ENCODE peak calls at places on chromosomes 6 and 20, in eight cellular contexts. E is fibroblast of lung, H is mammary epithelial cell, U is PC-3, J is neural progenitor cell, Z is keratinocyte, P is colonic mucosa, W is SK-N-SH. C is an unnamed sample.

GRCh38 chr20:62376112-62377063 is 9.3 kb upstream of the LAMA5 start:
- DNase-seq in E (peak), H (peak), U (no peak), J (peak), Z (no peak), P (no peak), W (no peak), C (peak)

GRCh38 chr6:146916435-146917015 is 287.7 kb upstream of the STXBP5 start:
- DNase-seq in E (no peak), H (no peak), U (no peak), J (no peak), Z (no peak), P (no peak), W (no peak), C (no peak)

GRCh38 chr20:10271470-10272219 is 53.0 kb downstream of the SNAP25 start:
- DNase-seq in E (peak), H (no peak), U (no peak), J (no peak), Z (no peak), P (no peak), W (no peak), C (no peak)

GRCh38 chr20:49181265-49181877 is 6.8 kb downstream of the STAU1 start:
- DNase-seq in E (no peak), H (no peak), U (no peak), J (no peak), Z (no peak), P (no peak), W (no peak), C (no peak)

GRCh38 chr20:18224968-18225568 is 63.3 kb upstream of the ZNF133 start:
- DNase-seq in E (peak), H (peak), U (peak), J (peak), Z (no peak), P (peak), W (peak), C (no peak)

GRCh38 chr6:56259682-56260081 is 12.3 kb upstream of the COL21A1 start:
- DNase-seq in E (peak), H (peak), U (peak), J (no peak), Z (no peak), P (no peak), W (no peak), C (no peak)

GRCh38 chr6:6546318-6547110 is 42.0 kb upstream of the LY86 start:
- DNase-seq in E (peak), H (peak), U (peak), J (peak), Z (no peak), P (no peak), W (peak), C (peak)

GRCh38 chr6:166379103-166379586 is 3.6 kb downstream of the MPC1 start:
- DNase-seq in E (no peak), H (no peak), U (no peak), J (no peak), Z (no peak), P (no peak), W (no peak), C (no peak)

GRCh38 chr6:44237021-44237812 is 9.7 kb upstream of the HSP90AB1 start:
- DNase-seq in E (peak), H (peak), U (peak), J (peak), Z (no peak), P (peak), W (peak), C (peak)

GRCh38 chr6:136371951-136372350 is 82.3 kb upstream of the BCLAF1 start:
- DNase-seq in E (no peak), H (no peak), U (no peak), J (no peak), Z (no peak), P (no peak), W (no peak), C (no peak)

GRCh38 chr6:41723178-41723935 is 12.1 kb downstream of the TFEB start:
- DNase-seq in E (peak), H (peak), U (peak), J (no peak), Z (no peak), P (peak), W (no peak), C (peak)

GRCh38 chr20:25859649-25860530 is 163.2 kb upstream of the ZNF337 start:
- DNase-seq in E (peak), H (peak), U (peak), J (peak), Z (no peak), P (peak), W (peak), C (peak)

GRCh38 chr6:8821921-8822512 is 386.7 kb upstream of the SLC35B3 start:
- DNase-seq in E (no peak), H (peak), U (no peak), J (no peak), Z (no peak), P (no peak), W (no peak), C (no peak)

GRCh38 chr6:75429304-75429703 is 64.3 kb downstream of the FILIP1 start:
- DNase-seq in E (no peak), H (no peak), U (no peak), J (no peak), Z (no peak), P (no peak), W (no peak), C (no peak)

GRCh38 chr6:79040083-79040482 is 38.0 kb downstream of the PHIP start:
- DNase-seq in E (peak), H (peak), U (no peak), J (no peak), Z (no peak), P (no peak), W (no peak), C (no peak)

GRCh38 chr6:168314948-168315347 is 4.6 kb downstream of the DACT2 start:
- DNase-seq in E (no peak), H (no peak), U (no peak), J (peak), Z (peak), P (no peak), W (no peak), C (no peak)

GRCh38 chr6:75204959-75205775 is 686 bp downstream of the COL12A1 start:
- DNase-seq in E (peak), H (peak), U (peak), J (peak), Z (no peak), P (no peak), W (peak), C (peak)

GRCh38 chr6:157268396-157268795 is 54.9 kb downstream of the TMEM242 start:
- DNase-seq in E (no peak), H (no peak), U (no peak), J (no peak), Z (no peak), P (no peak), W (no peak), C (peak)

GRCh38 chr6:151325075-151326050 is 66.0 kb downstream of the ZBTB2 start:
- DNase-seq in E (peak), H (peak), U (peak), J (peak), Z (no peak), P (peak), W (peak), C (peak)

GRCh38 chr20:16280219-16280618 is 293.0 kb downstream of the KIF16B start:
- DNase-seq in E (no peak), H (no peak), U (no peak), J (no peak), Z (no peak), P (no peak), W (no peak), C (no peak)

GRCh38 chr6:127518710-127519468 is at the start of gene MTCL3:
- DNase-seq in E (peak), H (peak), U (no peak), J (peak), Z (no peak), P (no peak), W (peak), C (peak)

GRCh38 chr6:149636116-149636515 is 12.4 kb downstream of the KATNA1 start:
- DNase-seq in E (peak), H (peak), U (peak), J (no peak), Z (no peak), P (peak), W (no peak), C (no peak)

GRCh38 chr20:6632187-6632586 is 135.3 kb upstream of the BMP2 start:
- DNase-seq in E (peak), H (peak), U (no peak), J (no peak), Z (peak), P (no peak), W (peak), C (no peak)

GRCh38 chr20:22861990-22862389 is 173.1 kb upstream of the SSTR4 start:
- DNase-seq in E (no peak), H (no peak), U (peak), J (no peak), Z (no peak), P (no peak), W (no peak), C (no peak)

GRCh38 chr6:109762769-109763450 is 71.8 kb downstream of the FIG4 start:
- DNase-seq in E (peak), H (no peak), U (no peak), J (no peak), Z (no peak), P (no peak), W (no peak), C (no peak)

GRCh38 chr6:136657629-136658028 is 107.4 kb upstream of the MAP7 start:
- DNase-seq in E (peak), H (no peak), U (no peak), J (no peak), Z (no peak), P (peak), W (no peak), C (no peak)

GRCh38 chr6:75147512-75147911 is 58.3 kb downstream of the COL12A1 start:
- DNase-seq in E (peak), H (no peak), U (peak), J (no peak), Z (no peak), P (no peak), W (no peak), C (no peak)

DNA sequence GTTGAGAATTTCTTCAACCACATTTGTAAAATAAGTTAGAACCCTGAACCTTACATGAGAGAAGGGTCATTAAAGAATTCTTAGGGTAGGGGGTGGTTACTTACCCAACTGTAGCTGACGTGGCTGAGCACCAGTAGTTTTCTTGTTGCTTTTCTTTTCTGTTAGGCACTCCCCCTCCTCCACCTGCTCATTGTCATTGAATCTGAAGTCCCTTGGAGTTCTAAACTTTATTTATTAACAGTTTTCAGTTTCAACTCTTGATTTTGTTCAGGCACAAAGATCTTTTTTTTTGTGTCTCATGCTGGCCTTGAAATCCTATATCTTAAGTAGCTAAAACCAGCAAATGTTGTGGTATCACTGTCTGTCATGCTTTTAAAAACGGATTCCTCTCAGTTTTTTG is 465.1 kb downstream of the PHF3 start:
- DNase-seq in E (no peak), H (no peak), U (no peak), J (no peak), Z (no peak), P (no peak), W (no peak), C (no peak)
- H3K9ac ChIP-seq in E (no peak), H (no peak), U (no peak), J (no peak), Z (no peak), P (no peak), W (no peak), C (no peak)

DNA sequence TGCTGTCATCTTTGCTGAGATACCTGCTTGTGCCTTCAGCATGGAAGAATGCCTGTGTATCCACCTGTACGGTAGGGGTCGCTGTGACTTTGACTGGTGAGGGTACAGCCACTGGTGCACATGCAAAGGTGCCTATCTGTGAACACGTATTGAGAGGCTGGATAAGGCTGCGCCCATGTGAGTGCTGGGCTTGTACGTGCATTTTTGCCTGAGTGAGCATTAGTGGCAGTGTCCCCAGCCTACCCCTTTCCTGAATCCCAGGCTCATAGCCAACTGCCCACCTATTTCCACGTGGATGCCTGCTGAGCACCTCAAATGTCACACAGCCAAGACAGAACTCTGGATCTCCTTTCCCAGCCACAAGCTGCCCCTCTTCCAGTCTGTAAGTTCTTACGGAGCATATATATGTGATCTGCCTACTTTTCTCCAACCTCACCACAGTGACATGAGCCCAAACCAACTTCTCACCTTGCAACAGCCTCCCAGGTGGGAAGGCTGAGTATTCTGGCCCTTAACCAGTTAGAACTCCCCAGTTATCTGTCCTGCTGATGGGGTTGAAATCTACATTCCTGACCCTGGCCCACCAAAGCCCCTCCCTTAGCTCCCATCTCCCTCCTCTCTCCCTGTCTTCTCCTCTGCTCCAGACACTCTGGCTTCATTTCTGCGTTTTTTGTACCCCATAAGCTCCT is 1.1 kb upstream of the SLC2A10 start:
- DNase-seq in E (no peak), H (no peak), U (no peak), J (peak), Z (no peak), P (peak), W (no peak), C (peak)
- H3K9ac ChIP-seq in E (no peak), H (no peak), U (no peak), J (no peak), Z (no peak), P (peak), W (no peak), C (no peak)

DNA sequence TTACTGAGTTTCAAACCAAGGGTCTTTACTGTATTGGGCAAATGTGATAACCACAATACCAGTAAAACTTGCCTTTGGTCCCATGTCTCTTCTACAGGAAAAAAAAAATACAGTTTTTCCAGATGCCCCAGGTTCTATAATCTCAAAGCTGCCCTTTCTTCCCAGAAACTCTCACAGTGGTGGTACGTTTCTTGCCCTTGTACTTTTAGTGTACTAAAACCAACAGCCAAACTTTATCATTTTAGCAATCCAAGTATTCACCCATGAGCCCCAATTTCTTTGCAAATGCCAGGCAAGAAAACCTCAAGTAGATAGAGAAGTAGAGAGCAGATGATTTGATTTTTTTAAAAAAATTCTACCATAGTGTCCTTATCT is 157.8 kb downstream of the OR2B2 start:
- DNase-seq in E (no peak), H (no peak), U (no peak), J (no peak), Z (no peak), P (no peak), W (no peak), C (no peak)
- H3K9ac ChIP-seq in E (no peak), H (no peak), U (peak), J (no peak), Z (peak), P (peak), W (peak), C (no peak)

GRCh38 chr20:34713194-34713943 is 9.2 kb downstream of the TP53INP2 start:
- DNase-seq in E (peak), H (peak), U (peak), J (no peak), Z (peak), P (no peak), W (peak), C (no peak)
- H3K9ac ChIP-seq in E (no peak), H (no peak), U (no peak), J (no peak), Z (no peak), P (no peak), W (no peak), C (no peak)